ENCODE peak calls at places on chromosomes 4 and X, in ten cellular contexts. T, K, H, G, Z, A, I, F, M and O are unnamed samples.

GRCh38 chr4:60683357-60683756 is 516.8 kb upstream of the ADGRL3 start:
- DNase-seq in A (no peak), I (no peak), F (no peak), Z (no peak), T (no peak), H (no peak), M (no peak), K (no peak), G (no peak), O (no peak)

GRCh38 chr4:16745009-16745408 is 153.4 kb downstream of the LDB2 start:
- DNase-seq in Z (no peak), G (no peak), M (no peak), I (no peak), H (no peak), A (no peak), K (no peak), T (no peak), F (no peak), O (no peak)

GRCh38 chrX:49878128-49878833 is 1.0 kb upstream of the USP27X start:
- DNase-seq in K (no peak), F (no peak), I (no peak), A (no peak), G (no peak), M (no peak), T (no peak), Z (no peak), H (no peak), O (no peak)

GRCh38 chrX:74242050-74242449 is 61.9 kb upstream of the ZCCHC13 start:
- DNase-seq in K (peak), H (no peak), G (no peak), F (no peak), M (no peak), I (no peak), T (no peak), Z (no peak), A (no peak), O (no peak)

GRCh38 chr4:76238236-76238635 is 13.3 kb upstream of the FAM47E start:
- DNase-seq in T (no peak), M (no peak), A (no peak), Z (no peak), I (no peak), F (no peak), H (peak), G (no peak), K (no peak), O (no peak)

GRCh38 chrX:104253567-104254441 is 929 bp downstream of the ESX1 start:
- DNase-seq in A (no peak), I (no peak), Z (no peak), H (no peak), K (no peak), T (no peak), G (no peak), F (no peak), M (peak), O (no peak)

GRCh38 chr4:31557444-31557843 is 837.3 kb downstream of the PCDH7 start:
- DNase-seq in A (no peak), F (no peak), G (no peak), M (no peak), H (no peak), K (no peak), Z (no peak), I (no peak), T (no peak), O (no peak)

GRCh38 chr4:165992263-165992662 is 119.2 kb downstream of the TLL1 start:
- DNase-seq in I (no peak), G (no peak), A (no peak), F (no peak), M (no peak), H (no peak), Z (no peak), T (no peak), K (no peak), O (no peak)

GRCh38 chrX:129360175-129360574 is 163.1 kb downstream of the SMARCA1 start:
- DNase-seq in K (peak), Z (peak), I (peak), A (peak), M (peak), T (peak), H (peak), F (no peak), G (peak), O (no peak)

GRCh38 chr4:2714071-2714770 is 41.9 kb downstream of the TNIP2 start:
- DNase-seq in A (no peak), I (no peak), M (no peak), G (peak), H (no peak), Z (no peak), K (peak), T (no peak), F (peak), O (no peak)

GRCh38 chrX:12360389-12360788 is 222.1 kb downstream of the FRMPD4 start:
- DNase-seq in H (no peak), I (no peak), Z (no peak), K (peak), G (no peak), F (no peak), A (no peak), M (no peak), T (no peak), O (no peak)

GRCh38 chr4:26088433-26088928 is 174.5 kb downstream of the SMIM20 start:
- DNase-seq in A (peak), T (peak), I (no peak), M (no peak), K (no peak), F (no peak), Z (no peak), G (no peak), H (no peak), O (no peak)

GRCh38 chr4:167100120-167100519 is 134.2 kb downstream of the SPOCK3 start:
- DNase-seq in Z (no peak), T (peak), I (no peak), M (no peak), A (peak), G (no peak), F (no peak), H (no peak), K (peak), O (no peak)

GRCh38 chrX:71998836-71999509 is 88.3 kb downstream of the NHSL2 start:
- DNase-seq in A (no peak), H (peak), I (no peak), F (no peak), G (no peak), T (no peak), K (peak), Z (peak), M (no peak), O (peak)

GRCh38 chr4:68249434-68249833 is 3.9 kb upstream of the TMPRSS11B start:
- DNase-seq in G (no peak), T (no peak), A (no peak), H (no peak), K (no peak), F (no peak), I (no peak), Z (no peak), M (no peak), O (no peak)

GRCh38 chr4:147368948-147369347 is 111.9 kb upstream of the EDNRA start:
- DNase-seq in I (no peak), H (no peak), G (no peak), T (no peak), K (no peak), F (no peak), Z (no peak), A (no peak), M (no peak), O (no peak)

GRCh38 chr4:110611968-110612447 is 10.9 kb downstream of the PITX2 start:
- DNase-seq in I (no peak), T (no peak), Z (no peak), H (no peak), F (no peak), M (peak), K (no peak), G (no peak), A (no peak), O (no peak)

GRCh38 chr4:80422727-80423404 is 87.3 kb downstream of the CFAP299 start:
- DNase-seq in K (no peak), H (no peak), T (no peak), A (no peak), F (no peak), G (no peak), M (no peak), Z (no peak), I (no peak), O (no peak)

GRCh38 chr4:1869530-1870327 is 1.5 kb upstream of the NSD2 start:
- DNase-seq in Z (no peak), M (no peak), I (no peak), T (no peak), G (peak), F (no peak), A (no peak), K (no peak), H (no peak), O (no peak)

GRCh38 chrX:119583431-119584059 is 9.2 kb downstream of the UBE2A start:
- DNase-seq in G (no peak), K (no peak), H (no peak), T (no peak), F (no peak), M (no peak), I (no peak), A (no peak), Z (no peak), O (no peak)

GRCh38 chrX:29143356-29143755 is 556.1 kb downstream of the IL1RAPL1 start:
- DNase-seq in T (no peak), H (no peak), Z (no peak), K (no peak), G (no peak), F (no peak), M (no peak), A (no peak), I (no peak), O (no peak)

GRCh38 chr4:53908661-53909078 is 155.7 kb downstream of the CHIC2 start:
- DNase-seq in G (peak), A (peak), K (peak), Z (peak), I (no peak), M (no peak), F (no peak), T (peak), H (peak), O (no peak)

GRCh38 chr4:176789955-176790354 is 2.8 kb downstream of the VEGFC start:
- DNase-seq in I (peak), F (no peak), A (no peak), K (peak), M (no peak), Z (peak), G (no peak), T (peak), H (no peak), O (no peak)

GRCh38 chr4:5782829-5783476 is 72.0 kb downstream of the EVC start:
- DNase-seq in G (no peak), A (no peak), I (no peak), K (no peak), H (no peak), F (no peak), Z (no peak), M (peak), T (no peak), O (no peak)

GRCh38 chr4:181956502-181956901 is 286.7 kb upstream of the TENM3 start:
- DNase-seq in A (no peak), H (no peak), G (no peak), I (no peak), F (no peak), T (no peak), K (no peak), M (no peak), Z (no peak), O (no peak)

GRCh38 chr4:6143603-6144181 is 56.7 kb downstream of the JAKMIP1 start:
- DNase-seq in T (no peak), G (no peak), K (no peak), I (no peak), H (no peak), M (no peak), A (no peak), Z (no peak), F (no peak), O (no peak)

GRCh38 chrX:20361081-20361889 is 94.6 kb upstream of the RPS6KA3 start:
- DNase-seq in T (no peak), K (no peak), I (no peak), M (no peak), H (no peak), Z (no peak), F (no peak), A (no peak), G (peak), O (no peak)

GRCh38 chr4:136277741-136278140 is 1254.6 kb downstream of the PCDH18 start:
- DNase-seq in A (no peak), T (no peak), Z (no peak), G (no peak), K (no peak), H (no peak), F (no peak), I (no peak), M (no peak), O (no peak)

GRCh38 chr4:155675709-155676429 is 9.2 kb downstream of the GUCY1A1 start:
- DNase-seq in K (no peak), I (no peak), T (peak), A (no peak), M (no peak), Z (no peak), F (no peak), G (no peak), H (no peak), O (no peak)

GRCh38 chrX:11129546-11129945 is 18.4 kb downstream of the HCCS start:
- DNase-seq in T (no peak), Z (no peak), H (no peak), G (no peak), F (no peak), I (no peak), A (no peak), M (no peak), K (no peak), O (no peak)

GRCh38 chrX:1466971-1467561 is 14.4 kb upstream of the ASMTL start:
- DNase-seq in G (no peak), Z (no peak), K (no peak), M (peak), H (peak), A (no peak), T (no peak), F (no peak), I (peak), O (peak)

GRCh38 chrX:71623714-71624113 is 5.4 kb upstream of the CXCR3 start:
- DNase-seq in G (no peak), Z (no peak), T (no peak), A (no peak), M (no peak), F (no peak), I (no peak), H (no peak), K (no peak), O (no peak)

GRCh38 chr4:70838972-70839536 is 636 bp downstream of the GRSF1 start:
- DNase-seq in Z (no peak), A (no peak), F (peak), T (peak), G (peak), K (peak), M (peak), H (peak), I (peak), O (peak)

GRCh38 chrX:151478052-151478451 is 81.0 kb downstream of the VMA21 start:
- DNase-seq in Z (no peak), H (no peak), M (no peak), I (no peak), T (no peak), G (no peak), K (no peak), F (no peak), A (no peak), O (no peak)

GRCh38 chr4:56787380-56787779 is 34.1 kb downstream of the SPINK2 start:
- DNase-seq in G (no peak), Z (no peak), T (no peak), K (no peak), M (no peak), F (no peak), A (no peak), I (no peak), H (no peak), O (no peak)

GRCh38 chrX:16771483-16772398 is 14.5 kb upstream of the TXLNG start:
- DNase-seq in I (no peak), F (no peak), A (no peak), T (no peak), Z (peak), M (peak), H (no peak), G (no peak), K (peak), O (no peak)
- TF ChIP-seq POLR2AphosphoS5 in I (peak), F (no peak), A (peak), T (no peak), Z (peak), M (peak), H (no peak), G (no peak), K (peak), O (peak)

GRCh38 chr4:74005528-74005927 is 7.1 kb upstream of the CXCL5 start:
- DNase-seq in T (no peak), G (no peak), F (no peak), A (no peak), H (no peak), I (no peak), K (peak), Z (no peak), M (no peak), O (no peak)
- TF ChIP-seq POLR2A in T (no peak), G (no peak), F (no peak), A (no peak), H (no peak), I (no peak), K (no peak), Z (no peak), M (no peak), O (no peak)

GRCh38 chr4:119647558-119647957 is 19.0 kb upstream of the PDE5A start:
- DNase-seq in K (no peak), T (no peak), H (no peak), G (no peak), F (no peak), M (no peak), Z (no peak), A (no peak), I (no peak), O (no peak)
- TF ChIP-seq POLR2AphosphoS5 in K (no peak), T (no peak), H (no peak), G (no peak), F (no peak), M (no peak), Z (no peak), A (no peak), I (no peak), O (no peak)

GRCh38 chr4:172662113-172662512 is 506.5 kb upstream of the GALNT7 start:
- DNase-seq in T (no peak), F (no peak), A (no peak), G (no peak), I (no peak), Z (no peak), M (no peak), H (no peak), K (no peak), O (no peak)
- TF ChIP-seq POLR2A in T (no peak), F (no peak), A (no peak), G (no peak), I (no peak), Z (no peak), M (no peak), H (no peak), K (no peak), O (no peak)

GRCh38 chrX:135003876-135004623 is 13.3 kb downstream of the SMIM10 start:
- DNase-seq in M (peak), Z (peak), T (peak), G (peak), F (peak), H (peak), K (peak), A (peak), I (peak), O (peak)
- TF ChIP-seq POLR2AphosphoS5 in M (peak), Z (no peak), T (peak), G (no peak), F (no peak), H (no peak), K (no peak), A (no peak), I (no peak), O (no peak)

GRCh38 chrX:15674514-15674898 is 9.9 kb upstream of the CLTRN start:
- DNase-seq in F (peak), M (no peak), A (peak), K (no peak), Z (peak), G (peak), I (peak), H (peak), T (peak), O (no peak)

GRCh38 chrX:15672886-15673285 is 8.3 kb upstream of the CLTRN start:
- DNase-seq in A (no peak), K (no peak), Z (no peak), F (no peak), M (no peak), T (no peak), H (no peak), I (no peak), G (no peak), O (no peak)

GRCh38 chrX:15675490-15675921 is 10.9 kb upstream of the CLTRN start:
- DNase-seq in Z (peak), A (no peak), I (peak), T (peak), K (no peak), F (peak), M (peak), G (peak), H (peak), O (peak)

GRCh38 chrX:15673970-15674369 is 9.4 kb upstream of the CLTRN start:
- DNase-seq in H (no peak), F (no peak), K (no peak), G (no peak), M (no peak), A (no peak), Z (no peak), T (no peak), I (no peak), O (no peak)

GRCh38 chrX:15674899-15675489 is 10.4 kb upstream of the CLTRN start:
- DNase-seq in K (peak), T (peak), F (peak), I (peak), G (peak), M (peak), H (peak), A (peak), Z (peak), O (peak)
- TF ChIP-seq POLR2A in K (peak), T (no peak), F (peak), I (peak), G (no peak), M (peak), H (no peak), A (peak), Z (no peak), O (peak)

GRCh38 chr4:107213410-107213809 is 177.3 kb upstream of the DKK2 start:
- DNase-seq in H (no peak), A (no peak), T (no peak), Z (no peak), I (no peak), M (no peak), F (no peak), K (no peak), G (no peak), O (no peak)

GRCh38 chr4:107213880-107214279 is 177.8 kb upstream of the DKK2 start:
- DNase-seq in K (no peak), T (no peak), F (no peak), H (no peak), G (no peak), A (no peak), M (no peak), Z (no peak), I (no peak), O (no peak)

GRCh38 chr4:107215222-107215621 is 179.1 kb upstream of the DKK2 start:
- DNase-seq in G (no peak), Z (no peak), H (no peak), T (no peak), I (no peak), M (no peak), F (no peak), A (no peak), K (no peak), O (no peak)

GRCh38 chr4:107210450-107211239 is 174.5 kb upstream of the DKK2 start:
- DNase-seq in K (no peak), Z (no peak), M (no peak), A (no peak), T (no peak), G (no peak), H (no peak), F (no peak), I (no peak), O (no peak)

GRCh38 chr4:107212565-107212964 is 176.5 kb upstream of the DKK2 start:
- DNase-seq in H (no peak), T (no peak), Z (no peak), M (no peak), A (no peak), F (no peak), G (no peak), K (no peak), I (no peak), O (no peak)
- TF ChIP-seq POLR2AphosphoS5 in H (no peak), T (no peak), Z (no peak), M (no peak), A (no peak), F (no peak), G (no peak), K (no peak), I (no peak), O (no peak)

GRCh38 chrX:16712116-16712824 is at the start of gene CTPS2:
- DNase-seq in F (peak), H (peak), T (peak), I (peak), G (peak), A (no peak), Z (no peak), K (peak), M (peak), O (peak)
- TF ChIP-seq POLR2A in F (no peak), H (no peak), T (peak), I (peak), G (no peak), A (peak), Z (no peak), K (no peak), M (no peak), O (peak)

GRCh38 chrX:41332408-41332987 is 1.5 kb upstream of the DDX3X start:
- DNase-seq in F (peak), G (peak), I (no peak), K (peak), H (peak), Z (no peak), T (peak), M (no peak), A (no peak), O (no peak)
- TF ChIP-seq POLR2AphosphoS5 in F (no peak), G (no peak), I (no peak), K (no peak), H (no peak), Z (no peak), T (no peak), M (no peak), A (peak), O (peak)